ENCODE peak calls at places on chromosomes 13 and 19, in four cellular contexts. C is activated naive CD4-positive, alpha-beta T cell treated with anti-CD3 and anti-CD28 coated beads, Interleukin-2, amount 50 U/mL, for 72 hours; H is NCI-H510A; O is NCI-H2081. I is an unnamed sample.

GRCh38 chr13:36352350-36352749 is 6.2 kb upstream of the SPART start:
- DNase-seq in O (no peak), C (no peak), H (no peak), I (no peak)

GRCh38 chr13:30329009-30329585 is 21.7 kb upstream of the KATNAL1 start:
- DNase-seq in O (no peak), C (no peak), H (no peak), I (no peak)

GRCh38 chr19:4891066-4891465 is 11.6 kb downstream of the ARRDC5 start:
- DNase-seq in C (no peak), O (no peak), H (no peak), I (no peak)

GRCh38 chr13:113584205-113584869 is at the start of gene TFDP1:
- DNase-seq in H (peak), C (peak), O (peak), I (peak)

GRCh38 chr13:65929436-65929835 is 1300.7 kb downstream of the PCDH9 start:
- DNase-seq in H (no peak), O (no peak), C (no peak), I (no peak)

GRCh38 chr13:91126806-91127205 is 220.7 kb upstream of the MIR17HG start:
- DNase-seq in C (no peak), O (no peak), H (no peak), I (no peak)

GRCh38 chr19:343941-344624 is 513 bp downstream of the MIER2 start:
- DNase-seq in C (peak), O (peak), H (no peak), I (no peak)

GRCh38 chr13:73228546-73228945 is 169.7 kb downstream of the KLF5 start:
- DNase-seq in O (no peak), C (no peak), H (no peak), I (no peak)

GRCh38 chr19:56162258-56162657 is 13.6 kb upstream of the GALP start:
- DNase-seq in O (no peak), C (no peak), H (no peak), I (no peak)

GRCh38 chr13:61316647-61317046 is 99.0 kb downstream of the PCDH20 start:
- DNase-seq in C (no peak), O (no peak), H (no peak), I (no peak)

GRCh38 chr19:19214892-19215291 is 3.1 kb downstream of the NCAN start:
- DNase-seq in H (no peak), O (no peak), C (no peak), I (no peak)

GRCh38 chr13:41942462-41943094 is 18.3 kb downstream of the VWA8 start:
- DNase-seq in O (no peak), H (no peak), C (no peak), I (no peak)

GRCh38 chr19:47541507-47541906 is 26.6 kb upstream of the NAPA start:
- DNase-seq in O (no peak), H (no peak), C (no peak), I (peak)

GRCh38 chr13:91133941-91134772 is 213.3 kb upstream of the MIR17HG start:
- DNase-seq in O (peak), H (no peak), C (no peak), I (no peak)

GRCh38 chr19:44345969-44346368 is 10.5 kb downstream of the ZNF112 start:
- DNase-seq in H (no peak), C (no peak), O (no peak), I (no peak)

GRCh38 chr13:70206671-70207070 is 98.4 kb upstream of the KLHL1 start:
- DNase-seq in O (no peak), C (no peak), H (no peak), I (no peak)

GRCh38 chr19:18662972-18663732 is 20.3 kb upstream of the CRTC1 start:
- DNase-seq in H (no peak), C (no peak), O (no peak), I (no peak)

GRCh38 chr13:36332986-36333385 is 13.2 kb downstream of the SPART start:
- DNase-seq in O (no peak), H (no peak), C (no peak), I (no peak)

GRCh38 chr19:37507167-37507464 is 377 bp downstream of the ZNF793 start:
- DNase-seq in O (no peak), H (no peak), C (no peak), I (no peak)

GRCh38 chr13:100800283-100800875 is 125.8 kb upstream of the TMTC4 start:
- DNase-seq in O (no peak), C (no peak), H (no peak), I (no peak)

GRCh38 chr13:87671031-87671823 is at the start of gene SLITRK5:
- DNase-seq in C (no peak), O (peak), H (peak), I (no peak)